ENCODE peak calls at places on chromosomes 3 and 15, in ten cellular contexts. D is nephron progenitor cell; V is lung; S is ascending aorta; N is CD4-positive, alpha-beta T cell; B is ovary; I is thoracic aorta; F is osteoblast; A is progenitor cell of endocrine pancreas; K is OCI-LY7. P is an unnamed sample.

GRCh38 chr3:36688815-36689214 is 75.5 kb downstream of the DCLK3 start:
- DNase-seq in D (no peak), V (no peak), S (no peak), N (no peak), B (no peak), I (no peak), F (no peak), A (no peak), K (no peak), P (no peak)

GRCh38 chr3:148178508-148178907 is 519.2 kb upstream of the AGTR1 start:
- DNase-seq in D (no peak), V (no peak), S (no peak), N (no peak), B (no peak), I (no peak), F (no peak), A (no peak), K (no peak), P (no peak)

GRCh38 chr15:68481321-68481720 is 49.4 kb upstream of the ITGA11 start:
- DNase-seq in D (no peak), V (no peak), S (no peak), N (no peak), B (no peak), I (no peak), F (no peak), A (no peak), K (no peak), P (no peak)

GRCh38 chr15:66819084-66819483 is 117.0 kb downstream of the SMAD6 start:
- DNase-seq in D (no peak), V (no peak), S (no peak), N (no peak), B (no peak), I (no peak), F (no peak), A (no peak), K (no peak), P (no peak)

GRCh38 chr3:23254875-23255274 is 51.7 kb downstream of the UBE2E2 start:
- DNase-seq in D (no peak), V (no peak), S (no peak), N (no peak), B (no peak), I (no peak), F (no peak), A (no peak), K (no peak), P (no peak)

GRCh38 chr3:74599564-74599963 is 14.9 kb downstream of the CNTN3 start:
- DNase-seq in D (no peak), V (no peak), S (no peak), N (no peak), B (no peak), I (no peak), F (no peak), A (no peak), K (no peak), P (no peak)

GRCh38 chr15:39581501-39582285 is 814 bp downstream of the THBS1 start:
- DNase-seq in D (peak), V (peak), S (peak), N (no peak), B (peak), I (no peak), F (peak), A (peak), K (no peak), P (no peak)

GRCh38 chr15:34055868-34056595 is 17.0 kb upstream of the AVEN start:
- DNase-seq in D (no peak), V (no peak), S (no peak), N (no peak), B (no peak), I (no peak), F (peak), A (no peak), K (no peak), P (no peak)

GRCh38 chr3:64798316-64798715 is 110.5 kb upstream of the ADAMTS9 start:
- DNase-seq in D (no peak), V (peak), S (peak), N (no peak), B (no peak), I (no peak), F (no peak), A (no peak), K (no peak), P (no peak)

GRCh38 chr15:99100245-99101173 is 4.4 kb upstream of the SYNM start:
- DNase-seq in D (peak), V (peak), S (peak), N (no peak), B (peak), I (no peak), F (peak), A (peak), K (no peak), P (peak)

GRCh38 chr3:10782011-10782410 is 34.0 kb upstream of the SLC6A11 start:
- DNase-seq in D (no peak), V (no peak), S (no peak), N (no peak), B (no peak), I (no peak), F (no peak), A (no peak), K (no peak), P (no peak)

GRCh38 chr3:53258600-53259426 is 3.0 kb upstream of the TKT start:
- DNase-seq in D (no peak), V (no peak), S (no peak), N (no peak), B (no peak), I (no peak), F (no peak), A (no peak), K (no peak), P (no peak)

GRCh38 chr3:192408721-192409151 is 318.6 kb downstream of the FGF12 start:
- DNase-seq in D (peak), V (no peak), S (no peak), N (no peak), B (peak), I (no peak), F (peak), A (peak), K (no peak), P (peak)

GRCh38 chr3:49673131-49673714 is 928 bp upstream of the APEH start:
- DNase-seq in D (no peak), V (no peak), S (no peak), N (no peak), B (no peak), I (no peak), F (peak), A (no peak), K (peak), P (no peak)

GRCh38 chr3:188037116-188037718 is 116.7 kb upstream of the LPP start:
- DNase-seq in D (peak), V (no peak), S (no peak), N (no peak), B (peak), I (no peak), F (no peak), A (no peak), K (no peak), P (no peak)

GRCh38 chr15:82743810-82744209 is 34.1 kb upstream of the AP3B2 start:
- DNase-seq in D (no peak), V (no peak), S (no peak), N (no peak), B (no peak), I (no peak), F (no peak), A (no peak), K (no peak), P (no peak)

GRCh38 chr3:15332405-15333098 is at the start of gene SH3BP5:
- DNase-seq in D (peak), V (peak), S (peak), N (peak), B (peak), I (no peak), F (peak), A (peak), K (peak), P (peak)

GRCh38 chr3:37726445-37727000 is 135.2 kb upstream of the CTDSPL start:
- DNase-seq in D (no peak), V (peak), S (peak), N (no peak), B (no peak), I (peak), F (no peak), A (no peak), K (no peak), P (no peak)

GRCh38 chr3:99668044-99668443 is 29.6 kb downstream of the COL8A1 start:
- DNase-seq in D (no peak), V (no peak), S (no peak), N (no peak), B (no peak), I (no peak), F (no peak), A (no peak), K (no peak), P (no peak)

GRCh38 chr3:62184559-62184958 is 188.8 kb downstream of the FEZF2 start:
- DNase-seq in D (peak), V (no peak), S (no peak), N (no peak), B (peak), I (no peak), F (peak), A (no peak), K (no peak), P (no peak)

GRCh38 chr3:191070201-191070600 is 128.8 kb upstream of the OSTN start:
- DNase-seq in D (no peak), V (no peak), S (no peak), N (no peak), B (no peak), I (no peak), F (peak), A (no peak), K (no peak), P (no peak)

GRCh38 chr15:101322016-101322695 is 27.1 kb upstream of the SNRPA1 start:
- DNase-seq in D (no peak), V (no peak), S (peak), N (no peak), B (no peak), I (no peak), F (peak), A (no peak), K (no peak), P (no peak)

GRCh38 chr15:83323296-83323711 is 38.8 kb upstream of the BNC1 start:
- DNase-seq in D (peak), V (no peak), S (no peak), N (no peak), B (no peak), I (no peak), F (peak), A (peak), K (no peak), P (no peak)

GRCh38 chr3:150556792-150557191 is 10.2 kb downstream of the EIF2A start:
- DNase-seq in D (no peak), V (no peak), S (no peak), N (no peak), B (no peak), I (no peak), F (no peak), A (no peak), K (no peak), P (no peak)

DNA sequence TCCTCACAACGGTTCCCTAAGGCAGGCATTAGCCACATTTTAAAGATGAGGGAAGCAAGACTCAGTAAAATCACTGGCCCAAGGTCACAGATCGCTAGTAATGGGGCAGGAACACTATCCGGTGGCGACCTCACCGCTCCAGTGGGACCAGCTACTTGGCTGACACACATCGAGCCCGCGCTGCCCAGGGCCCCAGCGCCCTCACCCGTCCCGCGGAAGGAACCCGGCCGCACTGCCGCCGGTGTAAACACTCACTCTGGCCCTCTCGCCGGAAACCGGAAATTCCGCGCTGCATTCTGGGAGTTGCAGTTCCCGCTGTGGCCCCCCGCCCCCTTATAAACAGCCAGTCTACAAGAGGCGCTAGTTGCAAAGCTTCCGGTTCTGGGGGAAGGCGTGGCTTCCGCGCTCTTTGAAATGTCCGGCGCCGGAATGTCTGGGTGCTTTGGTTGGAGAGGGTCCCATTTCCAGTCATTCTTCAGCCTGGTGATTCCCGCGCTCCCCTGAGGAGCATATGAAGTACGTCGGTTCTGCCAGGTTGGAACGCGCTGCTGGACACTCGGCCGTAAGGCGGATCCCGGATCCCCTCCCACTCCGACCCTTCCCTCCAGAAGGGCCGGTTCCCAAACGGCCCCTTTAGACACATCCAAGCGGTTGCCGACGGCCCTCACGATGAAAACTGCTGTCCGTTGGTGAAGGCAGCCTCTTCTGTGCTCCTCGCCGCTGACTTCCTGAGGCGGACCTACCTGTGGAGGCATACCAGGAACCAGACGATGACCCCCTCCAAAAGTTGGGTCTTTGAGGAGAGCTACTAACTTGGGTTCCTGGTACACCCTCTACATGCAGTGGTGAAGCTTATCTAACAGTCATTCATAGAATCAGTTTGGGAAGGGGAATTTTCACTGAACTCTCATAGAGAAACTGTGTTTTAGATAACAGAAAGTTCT is at the start of gene UBL7:
- DNase-seq in D (peak), V (peak), S (peak), N (peak), B (peak), I (peak), F (peak), A (peak), K (peak), P (peak)
- TF ChIP-seq CTCF in D (no peak), V (peak), S (no peak), N (peak), B (no peak), I (no peak), F (peak), A (no peak), K (peak), P (no peak)

GRCh38 chr3:142210144-142210543 is 15.2 kb downstream of the GK5 start:
- DNase-seq in D (no peak), V (no peak), S (no peak), N (no peak), B (no peak), I (no peak), F (no peak), A (no peak), K (no peak), P (no peak)

GRCh38 chr3:142210608-142211007 is 14.8 kb downstream of the GK5 start:
- DNase-seq in D (no peak), V (no peak), S (no peak), N (no peak), B (peak), I (no peak), F (no peak), A (no peak), K (peak), P (no peak)

GRCh38 chr3:142213298-142213697 is 12.1 kb downstream of the GK5 start:
- DNase-seq in D (no peak), V (no peak), S (peak), N (no peak), B (peak), I (no peak), F (peak), A (no peak), K (no peak), P (no peak)

GRCh38 chr3:142209655-142210054 is 15.7 kb downstream of the GK5 start:
- DNase-seq in D (no peak), V (no peak), S (peak), N (no peak), B (peak), I (peak), F (peak), A (no peak), K (no peak), P (no peak)

DNA sequence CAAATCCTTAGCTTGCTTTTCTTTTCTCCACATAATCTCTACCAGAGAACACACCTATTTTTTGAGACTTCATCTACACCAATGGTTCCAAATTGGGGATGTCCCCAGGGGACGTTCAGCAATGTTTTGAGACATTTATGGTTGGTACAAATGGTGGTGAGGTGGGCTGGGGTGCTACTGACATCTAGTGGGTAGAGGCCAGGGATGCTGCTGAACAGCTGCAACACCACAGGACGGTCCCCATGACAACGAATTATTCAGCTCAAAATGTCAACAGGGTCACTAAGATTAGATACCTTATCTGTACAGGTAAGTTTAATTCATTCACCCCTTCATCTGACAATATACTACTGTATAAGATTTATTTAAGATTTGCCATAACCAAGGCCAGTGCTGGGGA is 14.4 kb downstream of the GK5 start:
- DNase-seq in D (no peak), V (no peak), S (no peak), N (no peak), B (no peak), I (no peak), F (no peak), A (no peak), K (peak), P (no peak)
- TF ChIP-seq CTCF in D (peak), V (no peak), S (no peak), N (no peak), B (no peak), I (no peak), F (no peak), A (peak), K (peak), P (no peak)

GRCh38 chr15:97748576-97748975 is 211.9 kb upstream of the ARRDC4 start:
- DNase-seq in D (no peak), V (no peak), S (no peak), N (no peak), B (no peak), I (no peak), F (no peak), A (no peak), K (no peak), P (no peak)

GRCh38 chr15:97747342-97747741 is 213.2 kb upstream of the ARRDC4 start:
- DNase-seq in D (no peak), V (no peak), S (no peak), N (no peak), B (no peak), I (no peak), F (no peak), A (no peak), K (no peak), P (no peak)

GRCh38 chr15:97750071-97750470 is 210.4 kb upstream of the ARRDC4 start:
- DNase-seq in D (no peak), V (no peak), S (no peak), N (no peak), B (no peak), I (no peak), F (no peak), A (no peak), K (no peak), P (no peak)

GRCh38 chr15:97745481-97746071 is 214.9 kb upstream of the ARRDC4 start:
- DNase-seq in D (peak), V (no peak), S (no peak), N (no peak), B (no peak), I (no peak), F (no peak), A (no peak), K (peak), P (peak)
- TF ChIP-seq CTCF in D (peak), V (no peak), S (peak), N (peak), B (no peak), I (peak), F (no peak), A (peak), K (peak), P (peak)

GRCh38 chr3:140360332-140360731 is 317.5 kb upstream of the TRIM42 start:
- DNase-seq in D (no peak), V (no peak), S (no peak), N (no peak), B (no peak), I (no peak), F (no peak), A (no peak), K (no peak), P (no peak)
- TF ChIP-seq CTCF in D (no peak), V (no peak), S (no peak), N (no peak), B (no peak), I (no peak), F (peak), A (no peak), K (peak), P (no peak)

GRCh38 chr3:171532294-171532693 is 72.1 kb upstream of the TNIK start:
- DNase-seq in D (no peak), V (no peak), S (no peak), N (no peak), B (no peak), I (no peak), F (no peak), A (no peak), K (no peak), P (no peak)
- TF ChIP-seq CTCF in D (no peak), V (no peak), S (no peak), N (no peak), B (no peak), I (no peak), F (no peak), A (no peak), K (no peak), P (no peak)

DNA sequence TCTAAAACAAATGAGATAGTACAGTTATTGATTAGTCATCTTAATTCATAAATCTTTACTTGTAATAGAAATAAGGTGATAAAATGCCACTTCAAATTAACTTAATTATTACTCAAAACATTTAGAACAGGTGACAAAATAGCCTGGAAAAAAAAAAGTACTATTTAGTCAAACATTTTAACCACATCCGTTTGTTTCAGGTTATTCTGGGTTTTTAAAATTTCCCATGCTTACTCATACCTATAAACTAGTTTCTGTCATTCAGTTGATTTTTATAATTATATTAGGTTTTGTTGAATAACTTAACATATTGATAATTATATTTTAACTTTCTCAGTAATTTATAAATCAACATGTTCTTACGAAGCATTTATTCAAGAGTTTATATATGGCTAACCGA is 483.0 kb downstream of the ROBO1 start:
- DNase-seq in D (no peak), V (no peak), S (no peak), N (no peak), B (no peak), I (no peak), F (no peak), A (no peak), K (no peak), P (no peak)
- TF ChIP-seq CTCF in D (no peak), V (no peak), S (no peak), N (no peak), B (no peak), I (no peak), F (no peak), A (no peak), K (no peak), P (no peak)

GRCh38 chr3:173396191-173397041 is 1.1 kb upstream of the NLGN1 start:
- DNase-seq in D (peak), V (no peak), S (peak), N (no peak), B (peak), I (no peak), F (peak), A (no peak), K (no peak), P (no peak)

GRCh38 chr3:173398111-173398479 is 551 bp downstream of the NLGN1 start:
- DNase-seq in D (peak), V (no peak), S (peak), N (no peak), B (no peak), I (no peak), F (peak), A (peak), K (no peak), P (no peak)

GRCh38 chr3:173395412-173396181 is 1.9 kb upstream of the NLGN1 start:
- DNase-seq in D (peak), V (peak), S (peak), N (no peak), B (peak), I (peak), F (peak), A (peak), K (no peak), P (no peak)

GRCh38 chr3:173399001-173399400 is 1.5 kb downstream of the NLGN1 start:
- DNase-seq in D (no peak), V (no peak), S (no peak), N (no peak), B (no peak), I (no peak), F (peak), A (no peak), K (no peak), P (no peak)

GRCh38 chr3:173397161-173398110 is at the start of gene NLGN1:
- DNase-seq in D (peak), V (peak), S (peak), N (no peak), B (peak), I (peak), F (peak), A (peak), K (no peak), P (no peak)
- TF ChIP-seq CTCF in D (no peak), V (no peak), S (peak), N (no peak), B (no peak), I (peak), F (peak), A (no peak), K (no peak), P (peak)

DNA sequence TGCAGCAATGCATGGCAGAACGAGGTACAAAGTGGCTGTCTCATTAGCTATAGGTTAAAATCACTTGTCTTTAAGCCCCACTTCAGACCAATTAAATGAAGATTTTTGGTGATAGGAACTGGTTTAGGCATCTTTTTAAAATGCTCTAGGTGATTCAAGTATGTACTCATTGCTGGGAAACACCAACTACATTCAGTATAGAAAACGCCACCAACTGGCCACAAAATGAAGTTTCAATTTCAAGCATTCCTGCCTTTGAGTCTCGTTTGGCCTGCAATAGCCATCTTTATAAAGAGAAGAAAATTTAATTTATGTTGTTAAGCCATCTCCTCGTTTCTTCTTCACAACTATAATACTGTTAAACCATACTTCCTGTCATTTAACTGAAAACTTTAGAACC is 587.9 kb downstream of the GBE1 start:
- DNase-seq in D (no peak), V (no peak), S (no peak), N (no peak), B (no peak), I (no peak), F (no peak), A (no peak), K (no peak), P (no peak)
- TF ChIP-seq CTCF in D (peak), V (no peak), S (no peak), N (no peak), B (no peak), I (no peak), F (no peak), A (peak), K (peak), P (peak)

P was measured in D721Med.